ENCODE peak calls at places on chromosomes 11 and 22, in eight cellular contexts. One of them, this sample, is unnamed.
A peak's percentile ranks its signal among the peaks of the same experiment; 100 is the strongest.

GRCh38 chr11:102279641-102280170 is 37.6 kb upstream of the BIRC3 start:
- DNase-seq in heart right ventricle: no peak
- DNase-seq in H1: no peak
- DNase-seq in adrenal gland: peak; percentile 41
- DNase-seq in adipocyte: peak; percentile 74
- DNase-seq in stomach: no peak
- DNase-seq in breast epithelium: no peak
- DNase-seq in sigmoid colon: no peak
- DNase-seq in this sample: no peak

GRCh38 chr11:65524747-65525658 is at the start of gene SCYL1:
- DNase-seq in H1: no peak
- DNase-seq in adipocyte: peak; percentile 95
- DNase-seq in breast epithelium: peak; percentile 82
- DNase-seq in sigmoid colon: peak; percentile 93
- DNase-seq in stomach: peak; percentile 83
- DNase-seq in adrenal gland: peak; percentile 89
- DNase-seq in heart right ventricle: peak; percentile 78
- DNase-seq in this sample: peak; percentile 96

GRCh38 chr11:86755196-86755595 is 45.1 kb upstream of the PRSS23 start:
- DNase-seq in H1: no peak
- DNase-seq in sigmoid colon: no peak
- DNase-seq in heart right ventricle: no peak
- DNase-seq in adrenal gland: no peak
- DNase-seq in stomach: no peak
- DNase-seq in adipocyte: no peak
- DNase-seq in breast epithelium: no peak
- DNase-seq in this sample: no peak

GRCh38 chr11:123020968-123021367 is 39.3 kb upstream of the BSX start:
- DNase-seq in adrenal gland: peak; percentile 44
- DNase-seq in sigmoid colon: no peak
- DNase-seq in stomach: no peak
- DNase-seq in H1: no peak
- DNase-seq in breast epithelium: no peak
- DNase-seq in heart right ventricle: no peak
- DNase-seq in adipocyte: peak; percentile 78
- DNase-seq in this sample: no peak

GRCh38 chr22:18122254-18122554 is 11.6 kb downstream of the TUBA8 start:
- DNase-seq in breast epithelium: no peak
- DNase-seq in H1: no peak
- DNase-seq in heart right ventricle: no peak
- DNase-seq in adrenal gland: no peak
- DNase-seq in stomach: no peak
- DNase-seq in adipocyte: no peak
- DNase-seq in sigmoid colon: no peak
- DNase-seq in this sample: no peak

GRCh38 chr22:23396362-23397007 is 183.6 kb downstream of the IGLL1 start:
- DNase-seq in heart right ventricle: no peak
- DNase-seq in adipocyte: no peak
- DNase-seq in breast epithelium: peak; percentile 35
- DNase-seq in adrenal gland: no peak
- DNase-seq in H1: no peak
- DNase-seq in stomach: no peak
- DNase-seq in sigmoid colon: no peak
- DNase-seq in this sample: no peak

GRCh38 chr11:44568706-44569473 is 3.4 kb downstream of the CD82 start:
- DNase-seq in stomach: peak; percentile 75
- DNase-seq in sigmoid colon: peak; percentile 84
- DNase-seq in adrenal gland: peak; percentile 91
- DNase-seq in adipocyte: peak; percentile 93
- DNase-seq in breast epithelium: peak; percentile 65
- DNase-seq in heart right ventricle: peak; percentile 72
- DNase-seq in H1: no peak
- DNase-seq in this sample: peak; percentile 95

GRCh38 chr11:110818032-110818687 is 105.9 kb upstream of the ARHGAP20 start:
- DNase-seq in breast epithelium: no peak
- DNase-seq in adrenal gland: no peak
- DNase-seq in sigmoid colon: no peak
- DNase-seq in H1: no peak
- DNase-seq in adipocyte: peak; percentile 30
- DNase-seq in heart right ventricle: no peak
- DNase-seq in stomach: no peak
- DNase-seq in this sample: no peak

GRCh38 chr22:25728064-25728463 is 13.9 kb upstream of the MYO18B start:
- DNase-seq in heart right ventricle: no peak
- DNase-seq in adipocyte: no peak
- DNase-seq in H1: no peak
- DNase-seq in adrenal gland: no peak
- DNase-seq in breast epithelium: no peak
- DNase-seq in sigmoid colon: no peak
- DNase-seq in stomach: no peak
- DNase-seq in this sample: no peak

GRCh38 chr11:79236541-79236971 is 204.3 kb downstream of the TENM4 start:
- DNase-seq in sigmoid colon: no peak
- DNase-seq in adrenal gland: no peak
- DNase-seq in H1: no peak
- DNase-seq in adipocyte: peak; percentile 88
- DNase-seq in breast epithelium: no peak
- DNase-seq in stomach: no peak
- DNase-seq in heart right ventricle: peak; percentile 25
- DNase-seq in this sample: no peak

DNA sequence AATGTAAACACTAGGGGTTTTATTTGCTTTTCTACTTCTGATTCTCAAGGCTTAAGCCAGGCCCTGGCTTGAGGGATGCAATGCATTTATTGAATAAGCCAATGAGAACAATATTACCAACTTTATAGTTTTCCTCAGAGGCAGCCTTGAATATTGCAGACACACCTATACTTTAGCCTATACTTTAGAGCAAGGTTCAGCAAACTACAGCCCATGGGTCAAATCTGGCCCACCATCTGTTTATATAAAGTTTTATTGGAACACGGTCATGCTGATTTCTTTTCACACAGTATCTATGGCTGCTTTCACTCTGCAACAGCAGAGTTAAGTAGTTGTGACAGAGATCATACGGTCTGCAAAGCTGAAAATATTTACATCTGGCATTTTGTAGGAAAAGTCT is 50.3 kb upstream of the E2F8 start:
- DNase-seq in adipocyte: no peak
- DNase-seq in adrenal gland: no peak
- DNase-seq in sigmoid colon: no peak
- DNase-seq in heart right ventricle: no peak
- DNase-seq in H1: no peak
- DNase-seq in stomach: no peak
- DNase-seq in breast epithelium: no peak
- DNase-seq in this sample: no peak
- H3K36me3 ChIP-seq in adipocyte: no peaks in the 10 kb centered on the region
- H3K36me3 ChIP-seq in adrenal gland: no peaks in the 10 kb centered on the region
- H3K36me3 ChIP-seq in sigmoid colon: no peaks in the 10 kb centered on the region
- H3K36me3 ChIP-seq in heart right ventricle: no peaks in the 10 kb centered on the region
- H3K36me3 ChIP-seq in H1: no peaks in the 10 kb centered on the region
- H3K36me3 ChIP-seq in stomach: no peaks in the 10 kb centered on the region
- H3K36me3 ChIP-seq in breast epithelium: no peaks in the 10 kb centered on the region
- H3K36me3 ChIP-seq in this sample: no peaks in the 10 kb centered on the region

DNA sequence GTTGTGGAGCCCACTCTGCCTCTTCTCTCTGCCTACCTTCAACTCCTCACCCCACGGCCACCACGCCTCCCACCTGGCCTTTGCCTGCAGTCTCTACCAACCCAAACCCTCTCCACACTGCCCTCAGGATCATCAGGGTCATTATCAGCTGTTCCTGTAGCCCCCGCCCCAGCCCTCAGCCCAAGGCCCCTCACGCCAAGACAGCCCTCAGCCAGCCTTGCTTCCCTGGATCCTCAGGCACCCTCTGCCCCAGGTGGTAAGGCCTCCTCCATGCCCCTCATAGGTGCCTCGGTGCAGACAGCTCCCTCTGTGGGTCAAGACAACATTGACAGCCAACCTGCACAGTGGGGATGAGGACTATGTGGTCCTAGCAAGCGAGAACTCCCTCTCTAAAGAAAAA is 1.7 kb downstream of the SBF1 start:
- DNase-seq in H1: no peak
- DNase-seq in heart right ventricle: no peak
- DNase-seq in adipocyte: no peak
- DNase-seq in sigmoid colon: no peak
- DNase-seq in adrenal gland: no peak
- DNase-seq in stomach: no peak
- DNase-seq in breast epithelium: no peak
- DNase-seq in this sample: peak; percentile 79
- H3K4me3 ChIP-seq in H1: no peak overlapping the region
- H3K4me3 ChIP-seq in heart right ventricle: peak overlapping the region; percentile 98
- H3K4me3 ChIP-seq in adipocyte: peak overlapping the region; percentile 84
- H3K4me3 ChIP-seq in sigmoid colon: peak overlapping the region; percentile 93
- H3K4me3 ChIP-seq in adrenal gland: no peak overlapping the region
- H3K4me3 ChIP-seq in stomach: peak overlapping the region; percentile 83
- H3K4me3 ChIP-seq in breast epithelium: peak overlapping the region; percentile 89
- H3K4me3 ChIP-seq in this sample: peak overlapping the region; percentile 82

DNA sequence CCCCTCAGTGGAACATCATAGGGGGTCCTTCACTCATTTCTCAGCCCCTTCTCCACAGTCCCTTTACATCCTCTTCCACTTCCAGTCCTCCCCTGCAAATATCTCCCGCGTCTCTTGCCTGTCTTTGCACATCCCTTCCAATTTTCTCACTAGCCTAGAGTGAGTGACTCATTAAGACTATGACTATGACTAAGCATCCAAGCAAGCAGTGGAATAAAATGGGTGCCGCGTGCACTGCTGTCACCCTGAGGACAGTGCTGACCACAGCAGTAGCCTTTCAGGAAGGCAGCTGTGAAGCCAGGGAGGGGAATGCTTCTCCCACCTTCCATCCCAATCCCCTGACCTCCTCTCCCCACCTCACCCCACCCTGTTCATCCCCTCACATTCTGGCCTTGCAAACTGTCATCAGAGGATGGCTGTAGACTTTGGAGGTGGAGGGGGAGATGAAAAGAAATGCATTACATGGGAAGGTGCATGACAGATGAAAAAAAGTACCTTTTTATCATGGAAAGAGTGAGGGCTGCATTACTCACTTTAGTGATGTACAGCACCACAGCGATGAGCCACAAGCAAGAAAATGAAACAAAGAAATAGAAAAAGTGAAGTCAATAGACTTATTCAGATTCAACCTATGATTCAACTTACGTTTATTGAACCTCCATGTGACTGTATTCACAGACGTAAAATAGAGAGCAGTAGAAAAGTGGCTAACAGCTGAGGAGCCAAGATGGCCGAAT is 948.2 kb downstream of the NTM start:
- DNase-seq in sigmoid colon: no peak
- DNase-seq in H1: no peak
- DNase-seq in heart right ventricle: no peak
- DNase-seq in adrenal gland: no peak
- DNase-seq in breast epithelium: no peak
- DNase-seq in adipocyte: peak; percentile 42
- DNase-seq in stomach: no peak
- DNase-seq in this sample: no peak
- H3K36me3 ChIP-seq in sigmoid colon: no peaks in the 10 kb centered on the region
- H3K36me3 ChIP-seq in H1: peaks cover 5% of the 10 kb centered on the region
- H3K36me3 ChIP-seq in heart right ventricle: no peaks in the 10 kb centered on the region
- H3K36me3 ChIP-seq in adrenal gland: no peaks in the 10 kb centered on the region
- H3K36me3 ChIP-seq in breast epithelium: no peaks in the 10 kb centered on the region
- H3K36me3 ChIP-seq in adipocyte: no peaks in the 10 kb centered on the region
- H3K36me3 ChIP-seq in stomach: no peaks in the 10 kb centered on the region
- H3K36me3 ChIP-seq in this sample: no peaks in the 10 kb centered on the region

GRCh38 chr11:101166038-101166437 is 36.4 kb upstream of the PGR start:
- DNase-seq in sigmoid colon: no peak
- DNase-seq in adipocyte: no peak
- DNase-seq in H1: no peak
- DNase-seq in breast epithelium: no peak
- DNase-seq in heart right ventricle: no peak
- DNase-seq in stomach: no peak
- DNase-seq in adrenal gland: no peak
- DNase-seq in this sample: no peak
- H3K4me3 ChIP-seq in sigmoid colon: no peak overlapping the region
- H3K4me3 ChIP-seq in adipocyte: no peak overlapping the region
- H3K4me3 ChIP-seq in H1: no peak overlapping the region
- H3K4me3 ChIP-seq in breast epithelium: no peak overlapping the region
- H3K4me3 ChIP-seq in heart right ventricle: no peak overlapping the region
- H3K4me3 ChIP-seq in stomach: no peak overlapping the region
- H3K4me3 ChIP-seq in adrenal gland: no peak overlapping the region
- H3K4me3 ChIP-seq in this sample: no peak overlapping the region

GRCh38 chr22:19376247-19376646 is 55.3 kb downstream of the HIRA start:
- DNase-seq in adipocyte: no peak
- DNase-seq in heart right ventricle: no peak
- DNase-seq in sigmoid colon: no peak
- DNase-seq in H1: no peak
- DNase-seq in adrenal gland: no peak
- DNase-seq in stomach: no peak
- DNase-seq in breast epithelium: no peak
- DNase-seq in this sample: no peak
- H3K36me3 ChIP-seq in adipocyte: peaks cover 79% of the 10 kb centered on the region
- H3K36me3 ChIP-seq in heart right ventricle: peaks cover 86% of the 10 kb centered on the region
- H3K36me3 ChIP-seq in sigmoid colon: peaks cover 35% of the 10 kb centered on the region
- H3K36me3 ChIP-seq in H1: peaks cover 40% of the 10 kb centered on the region
- H3K36me3 ChIP-seq in adrenal gland: no peaks in the 10 kb centered on the region
- H3K36me3 ChIP-seq in stomach: peaks cover 51% of the 10 kb centered on the region
- H3K36me3 ChIP-seq in breast epithelium: peaks cover 9% of the 10 kb centered on the region
- H3K36me3 ChIP-seq in this sample: no peaks in the 10 kb centered on the region

GRCh38 chr11:124882339-124883071 is 15.2 kb downstream of the ROBO4 start:
- DNase-seq in sigmoid colon: no peak
- DNase-seq in adrenal gland: no peak
- DNase-seq in H1: no peak
- DNase-seq in heart right ventricle: no peak
- DNase-seq in adipocyte: no peak
- DNase-seq in stomach: no peak
- DNase-seq in breast epithelium: no peak
- DNase-seq in this sample: no peak
- H3K4me3 ChIP-seq in sigmoid colon: no peak overlapping the region
- H3K4me3 ChIP-seq in adrenal gland: no peak overlapping the region
- H3K4me3 ChIP-seq in H1: no peak overlapping the region
- H3K4me3 ChIP-seq in heart right ventricle: no peak overlapping the region
- H3K4me3 ChIP-seq in adipocyte: peak overlapping the region; percentile 66
- H3K4me3 ChIP-seq in stomach: no peak overlapping the region
- H3K4me3 ChIP-seq in breast epithelium: no peak overlapping the region
- H3K4me3 ChIP-seq in this sample: no peak overlapping the region

DNA sequence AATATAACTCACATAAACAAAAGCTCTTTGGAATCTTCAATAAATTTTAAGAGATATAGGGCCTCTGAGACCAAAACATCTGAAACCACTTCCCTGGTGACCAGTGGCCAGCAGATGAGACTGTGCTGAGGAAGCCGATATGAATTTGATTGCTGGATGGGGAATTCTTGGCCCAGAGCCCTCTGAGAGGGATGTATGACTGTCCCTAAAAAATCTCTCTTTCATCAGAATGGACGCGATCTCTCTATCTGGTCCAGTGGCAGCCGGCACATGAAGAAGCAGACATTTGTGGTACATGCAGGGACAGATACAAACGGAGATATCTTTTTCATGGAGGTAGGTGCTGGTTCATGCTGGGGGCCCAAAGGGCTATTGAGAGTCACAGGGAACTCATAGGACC is 37.5 kb downstream of the MYBPC3 start:
- DNase-seq in adipocyte: no peak
- DNase-seq in stomach: no peak
- DNase-seq in heart right ventricle: no peak
- DNase-seq in adrenal gland: no peak
- DNase-seq in sigmoid colon: no peak
- DNase-seq in H1: no peak
- DNase-seq in breast epithelium: no peak
- DNase-seq in this sample: no peak
- H3K36me3 ChIP-seq in adipocyte: peaks cover 78% of the 10 kb centered on the region
- H3K36me3 ChIP-seq in stomach: peaks cover 70% of the 10 kb centered on the region
- H3K36me3 ChIP-seq in heart right ventricle: peaks cover 98% of the 10 kb centered on the region
- H3K36me3 ChIP-seq in adrenal gland: no peaks in the 10 kb centered on the region
- H3K36me3 ChIP-seq in sigmoid colon: peaks cover 49% of the 10 kb centered on the region
- H3K36me3 ChIP-seq in H1: peaks cover 22% of the 10 kb centered on the region
- H3K36me3 ChIP-seq in breast epithelium: peaks cover 7% of the 10 kb centered on the region
- H3K36me3 ChIP-seq in this sample: no peaks in the 10 kb centered on the region

This sample was measured in spleen.